ENCODE peak calls at places on chromosome 20, in four cellular contexts. J, G, F and Q are unnamed samples.

GRCh38 chr20:47146703-47147102 is 209.8 kb downstream of the ZMYND8 start:
- DNase-seq in J (peak; percentile 73), F (peak; percentile 26), G (peak; percentile 87), Q (peak; percentile 29)

GRCh38 chr20:45913105-45913504 is 1.1 kb upstream of the PLTP start:
- DNase-seq in G (no peak), J (peak; percentile 39), F (no peak), Q (no peak)

GRCh38 chr20:8449120-8449519 is 317.1 kb downstream of the PLCB1 start:
- DNase-seq in J (peak; percentile 28), F (no peak), G (no peak), Q (peak; percentile 26)

GRCh38 chr20:12592756-12593155 is 416.0 kb upstream of the SPTLC3 start:
- DNase-seq in F (no peak), G (no peak), J (no peak), Q (no peak)

GRCh38 chr20:2687514-2687913 is 5.1 kb upstream of the EBF4 start:
- DNase-seq in F (no peak), G (no peak), J (no peak), Q (no peak)

GRCh38 chr20:39378781-39379180 is 416.6 kb downstream of the DHX35 start:
- DNase-seq in F (no peak), J (no peak), G (no peak), Q (no peak)

GRCh38 chr20:11890331-11891080 is 27.2 kb upstream of the BTBD3 start:
- DNase-seq in F (peak; percentile 96), J (peak; percentile 91), G (peak; percentile 97), Q (peak; percentile 87)

GRCh38 chr20:7859371-7859802 is 80.9 kb downstream of the HAO1 start:
- DNase-seq in G (peak; percentile 84), J (peak; percentile 70), F (peak; percentile 45), Q (peak; percentile 58)

GRCh38 chr20:20547221-20547875 is 165.1 kb downstream of the RALGAPA2 start:
- DNase-seq in F (no peak), J (peak; percentile 81), G (peak; percentile 54), Q (no peak)

GRCh38 chr20:62670156-62670555 is 27.9 kb downstream of the SLCO4A1 start:
- DNase-seq in F (no peak), G (no peak), J (no peak), Q (no peak)

GRCh38 chr20:11098888-11099287 is 425.1 kb upstream of the JAG1 start:
- DNase-seq in G (peak; percentile 62), F (peak; percentile 11), J (no peak), Q (no peak)

GRCh38 chr20:6769953-6770831 is 2.7 kb downstream of the BMP2 start:
- DNase-seq in G (no peak), F (peak; percentile 64), J (no peak), Q (peak; percentile 14)

GRCh38 chr20:46609043-46609442 is 42.2 kb downstream of the SLC13A3 start:
- DNase-seq in J (no peak), G (no peak), F (no peak), Q (no peak)

GRCh38 chr20:44033344-44033743 is 118.7 kb downstream of the TOX2 start:
- DNase-seq in F (no peak), J (peak; percentile 21), G (no peak), Q (no peak)

DNA sequence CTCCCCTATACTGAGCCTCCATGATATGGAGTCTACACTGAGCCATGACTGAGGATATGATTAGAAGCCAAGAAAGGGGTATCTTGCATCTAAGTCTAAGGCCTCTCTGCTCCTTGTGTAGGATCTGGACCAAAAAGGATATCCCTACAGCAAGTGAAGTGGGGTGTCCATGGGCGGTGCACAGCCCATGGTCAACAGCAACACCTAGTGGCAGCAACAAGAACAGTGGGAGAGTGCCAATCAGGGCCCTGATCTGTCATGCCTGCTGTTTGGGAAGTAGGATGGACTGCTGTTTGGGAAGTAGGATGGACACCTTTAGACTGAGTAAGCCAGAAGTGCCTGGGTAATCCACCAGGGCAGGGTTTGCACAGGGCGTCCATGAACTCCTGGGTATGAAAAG is 22.4 kb downstream of the PTGIS start:
- DNase-seq in G (peak; percentile 25), F (no peak), J (no peak), Q (no peak)
- TF ChIP-seq CTCF in G (peak; percentile 59), F (peak; percentile 32), J (no peak), Q (peak; percentile 53)

GRCh38 chr20:50509923-50510705 is at the start of gene PTPN1:
- DNase-seq in F (peak; percentile 100), J (peak; percentile 99), G (peak; percentile 100), Q (peak; percentile 98)

GRCh38 chr20:50510706-50511401 is 671 bp downstream of the PTPN1 start:
- DNase-seq in F (peak; percentile 58), J (no peak), G (peak; percentile 42), Q (no peak)

GRCh38 chr20:50513169-50514034 is 3.2 kb downstream of the PTPN1 start:
- DNase-seq in J (peak; percentile 80), G (peak; percentile 64), F (no peak), Q (no peak)

GRCh38 chr20:50514035-50514337 is 3.8 kb downstream of the PTPN1 start:
- DNase-seq in J (no peak), F (no peak), G (no peak), Q (no peak)

DNA sequence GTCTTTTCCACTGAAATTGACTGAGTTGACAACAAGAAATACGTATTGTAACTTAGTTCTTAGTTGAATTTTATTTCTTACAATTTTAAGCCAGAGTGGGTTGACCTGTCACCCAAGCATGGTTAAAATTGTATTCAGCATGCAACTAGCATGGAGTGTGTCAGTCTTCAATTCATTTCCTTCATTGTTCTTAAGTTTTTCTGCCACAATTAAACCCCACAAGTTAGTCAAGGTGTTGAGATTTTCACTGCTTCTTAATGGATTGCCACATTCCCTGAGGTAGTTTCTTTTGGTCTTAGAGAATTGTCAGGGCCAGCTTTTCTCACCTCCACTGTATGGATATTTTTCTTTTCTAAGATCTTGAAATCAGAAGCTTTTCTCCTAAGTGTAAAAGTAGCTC is 2.1 kb downstream of the PTPN1 start:
- DNase-seq in F (no peak), J (no peak), G (no peak), Q (no peak)
- H3K4me3 ChIP-seq in F (peak overlapping the region; percentile 92), J (peak overlapping the region; percentile 72), G (peak overlapping the region; percentile 83), Q (peak overlapping the region; percentile 98)

DNA sequence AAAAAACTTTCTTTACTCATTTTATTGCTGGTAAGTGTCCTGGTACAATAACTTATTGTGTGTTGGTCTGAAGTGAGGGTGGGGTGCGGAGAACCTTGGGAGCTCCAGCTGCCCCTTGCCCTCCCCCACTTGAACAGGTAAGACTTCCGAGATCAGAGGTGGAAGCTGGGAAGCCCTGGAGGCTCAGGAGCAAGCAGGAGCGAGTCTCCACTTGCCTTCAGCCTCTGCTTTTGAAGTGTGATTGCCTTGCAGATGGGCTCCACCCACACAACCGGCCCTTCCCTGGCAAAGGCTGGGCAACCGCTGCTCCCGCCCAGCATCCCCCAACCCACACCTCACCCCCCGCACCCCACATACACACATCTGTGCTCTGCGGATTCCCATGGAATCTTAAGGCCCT is 179.6 kb downstream of the TFAP2C start:
- DNase-seq in J (no peak), F (no peak), G (no peak), Q (no peak)
- H3K27ac ChIP-seq in J (no peak overlapping the region), F (no peak overlapping the region), G (no peak overlapping the region), Q (no peak overlapping the region)

DNA sequence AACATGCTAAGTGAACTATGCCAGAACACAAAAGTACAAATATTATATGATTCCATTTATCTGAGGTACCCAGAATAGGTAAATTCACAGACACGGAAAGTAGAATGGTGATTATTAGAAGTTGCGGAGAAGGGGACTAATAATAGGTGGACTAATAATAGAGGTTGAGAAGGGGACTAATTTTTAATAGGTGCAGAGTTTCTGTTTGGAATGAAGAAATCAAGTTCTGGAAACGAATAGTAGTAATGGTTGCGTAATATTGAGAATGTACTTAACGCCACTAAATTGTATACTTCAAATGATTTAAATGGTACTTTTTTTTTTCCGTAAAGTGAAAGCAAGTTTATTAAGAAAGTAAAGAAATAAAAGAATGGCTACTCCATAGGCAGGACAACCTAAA is 33.2 kb downstream of the B4GALT5 start:
- DNase-seq in G (no peak), J (no peak), F (no peak), Q (no peak)
- TF ChIP-seq CTCF in G (no peak), J (no peak), F (no peak), Q (no peak)

DNA sequence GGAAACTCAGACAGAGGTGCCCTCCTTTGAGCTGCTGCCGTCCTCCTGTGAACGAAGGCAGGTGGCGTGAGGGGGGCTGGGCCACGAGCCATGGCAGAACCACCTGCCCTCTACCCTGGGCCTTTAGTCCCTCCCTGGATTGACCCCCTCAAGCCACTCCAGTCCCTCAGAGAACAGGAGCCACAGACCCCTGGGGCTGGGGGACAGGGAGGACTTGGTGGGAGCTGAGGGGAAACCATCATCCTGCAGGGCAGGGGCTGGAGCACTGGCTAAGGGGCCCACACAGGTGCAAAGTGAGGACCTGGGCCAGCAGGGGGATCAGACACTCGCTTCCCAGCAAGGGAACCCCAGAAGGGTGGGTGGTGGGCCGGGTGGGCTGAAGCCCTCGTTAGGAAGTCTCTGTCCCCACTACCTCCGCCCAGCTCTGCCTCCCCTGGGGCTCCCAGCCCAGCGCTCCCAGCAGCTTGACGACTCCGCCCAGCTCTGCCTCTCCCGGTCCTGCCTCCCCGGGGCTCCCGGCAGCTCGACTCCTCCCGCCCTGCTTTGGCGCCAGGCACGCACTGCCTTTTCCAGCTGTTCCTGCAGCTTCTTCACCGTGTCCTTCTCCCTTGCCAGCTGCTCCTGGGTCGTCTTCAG is 44.4 kb downstream of the DSTN start:
- DNase-seq in G (no peak), J (peak; percentile 31), F (no peak), Q (no peak)
- H3K4me3 ChIP-seq in G (no peak overlapping the region), J (no peak overlapping the region), F (no peak overlapping the region), Q (no peak overlapping the region)